ENCODE peak calls at places on chromosomes 5 and 9, in four cellular contexts. One of them, this sample, is unnamed.

GRCh38 chr5:106399381-106399780 is 1271.4 kb downstream of the EFNA5 start:
- DNase-seq in DMS 273 treated with DMSO at 0.1 percent for 48 hours: no peak
- DNase-seq in NCI-H1417: no peak
- DNase-seq in AG04450: no peak
- DNase-seq in this sample: no peak

GRCh38 chr5:153222956-153223355 is 267.5 kb upstream of the GRIA1 start:
- DNase-seq in DMS 273 treated with DMSO at 0.1 percent for 48 hours: no peak
- DNase-seq in NCI-H1417: no peak
- DNase-seq in AG04450: no peak
- DNase-seq in this sample: no peak

GRCh38 chr9:95157491-95158151 is 159.9 kb downstream of the FANCC start:
- DNase-seq in NCI-H1417: no peak
- DNase-seq in AG04450: peak; percentile 87
- DNase-seq in DMS 273 treated with DMSO at 0.1 percent for 48 hours: peak; percentile 72
- DNase-seq in this sample: peak; percentile 28

GRCh38 chr9:90394866-90395265 is 247.8 kb downstream of the DIRAS2 start:
- DNase-seq in AG04450: no peak
- DNase-seq in NCI-H1417: no peak
- DNase-seq in DMS 273 treated with DMSO at 0.1 percent for 48 hours: no peak
- DNase-seq in this sample: no peak

GRCh38 chr9:106613250-106613737 is 249.7 kb upstream of the ZNF462 start:
- DNase-seq in AG04450: no peak
- DNase-seq in NCI-H1417: no peak
- DNase-seq in DMS 273 treated with DMSO at 0.1 percent for 48 hours: no peak
- DNase-seq in this sample: no peak

GRCh38 chr9:19464764-19465570 is 56.2 kb downstream of the ACER2 start:
- DNase-seq in DMS 273 treated with DMSO at 0.1 percent for 48 hours: peak; percentile 27
- DNase-seq in AG04450: peak; percentile 61
- DNase-seq in NCI-H1417: peak; percentile 17
- DNase-seq in this sample: no peak

GRCh38 chr5:126369995-126370731 is 53.0 kb upstream of the GRAMD2B start:
- DNase-seq in NCI-H1417: no peak
- DNase-seq in AG04450: no peak
- DNase-seq in DMS 273 treated with DMSO at 0.1 percent for 48 hours: no peak
- DNase-seq in this sample: no peak

GRCh38 chr5:76986828-76987526 is 34.1 kb downstream of the CRHBP start:
- DNase-seq in NCI-H1417: peak; percentile 10
- DNase-seq in DMS 273 treated with DMSO at 0.1 percent for 48 hours: no peak
- DNase-seq in AG04450: no peak
- DNase-seq in this sample: no peak

GRCh38 chr5:119358901-119359603 is 3.2 kb downstream of the TNFAIP8 start:
- DNase-seq in AG04450: no peak
- DNase-seq in DMS 273 treated with DMSO at 0.1 percent for 48 hours: no peak
- DNase-seq in NCI-H1417: no peak
- DNase-seq in this sample: no peak

GRCh38 chr5:54301215-54301614 is 9.2 kb downstream of the ARL15 start:
- DNase-seq in AG04450: no peak
- DNase-seq in NCI-H1417: no peak
- DNase-seq in DMS 273 treated with DMSO at 0.1 percent for 48 hours: no peak
- DNase-seq in this sample: no peak

GRCh38 chr9:77475641-77476473 is 172.3 kb downstream of the GNA14 start:
- DNase-seq in DMS 273 treated with DMSO at 0.1 percent for 48 hours: no peak
- DNase-seq in AG04450: no peak
- DNase-seq in NCI-H1417: no peak
- DNase-seq in this sample: no peak

GRCh38 chr5:179698935-179699639 is at the start of gene CANX:
- DNase-seq in AG04450: no peak
- DNase-seq in NCI-H1417: peak; percentile 79
- DNase-seq in DMS 273 treated with DMSO at 0.1 percent for 48 hours: no peak
- DNase-seq in this sample: no peak

GRCh38 chr5:40198736-40199135 is 481.0 kb upstream of the PTGER4 start:
- DNase-seq in DMS 273 treated with DMSO at 0.1 percent for 48 hours: no peak
- DNase-seq in NCI-H1417: no peak
- DNase-seq in AG04450: no peak
- DNase-seq in this sample: no peak

GRCh38 chr5:64939772-64940510 is 171.2 kb downstream of the CWC27 start:
- DNase-seq in DMS 273 treated with DMSO at 0.1 percent for 48 hours: peak; percentile 46
- DNase-seq in NCI-H1417: no peak
- DNase-seq in AG04450: no peak
- DNase-seq in this sample: no peak

GRCh38 chr5:58683567-58683966 is 100.7 kb downstream of the RAB3C start:
- DNase-seq in AG04450: no peak
- DNase-seq in NCI-H1417: no peak
- DNase-seq in DMS 273 treated with DMSO at 0.1 percent for 48 hours: no peak
- DNase-seq in this sample: no peak

GRCh38 chr5:133828727-133829126 is 139.7 kb downstream of the C5orf15 start:
- DNase-seq in AG04450: no peak
- DNase-seq in DMS 273 treated with DMSO at 0.1 percent for 48 hours: no peak
- DNase-seq in NCI-H1417: no peak
- DNase-seq in this sample: no peak

GRCh38 chr9:76403352-76403751 is 9.1 kb upstream of the RFK start:
- DNase-seq in NCI-H1417: no peak
- DNase-seq in AG04450: peak; percentile 56
- DNase-seq in DMS 273 treated with DMSO at 0.1 percent for 48 hours: no peak
- DNase-seq in this sample: no peak

GRCh38 chr9:92607088-92607487 is 62.8 kb downstream of the IPPK start:
- DNase-seq in DMS 273 treated with DMSO at 0.1 percent for 48 hours: no peak
- DNase-seq in NCI-H1417: no peak
- DNase-seq in AG04450: no peak
- DNase-seq in this sample: no peak

GRCh38 chr5:140051950-140052349 is 8.9 kb upstream of the NRG2 start:
- DNase-seq in DMS 273 treated with DMSO at 0.1 percent for 48 hours: no peak
- DNase-seq in AG04450: no peak
- DNase-seq in NCI-H1417: no peak
- DNase-seq in this sample: no peak

GRCh38 chr5:171840701-171841522 is 55.3 kb downstream of the SMIM23 start:
- DNase-seq in NCI-H1417: no peak
- DNase-seq in DMS 273 treated with DMSO at 0.1 percent for 48 hours: peak; percentile 30
- DNase-seq in AG04450: no peak
- DNase-seq in this sample: no peak

GRCh38 chr9:112074250-112075008 is 100.7 kb downstream of the SUSD1 start:
- DNase-seq in NCI-H1417: peak; percentile 51
- DNase-seq in AG04450: peak; percentile 87
- DNase-seq in DMS 273 treated with DMSO at 0.1 percent for 48 hours: no peak
- DNase-seq in this sample: no peak

GRCh38 chr9:89743216-89743575 is 138.4 kb downstream of the GADD45G start:
- DNase-seq in NCI-H1417: no peak
- DNase-seq in DMS 273 treated with DMSO at 0.1 percent for 48 hours: no peak
- DNase-seq in AG04450: no peak
- DNase-seq in this sample: no peak

GRCh38 chr5:24530907-24531306 is 113.9 kb downstream of the CDH10 start:
- DNase-seq in AG04450: no peak
- DNase-seq in NCI-H1417: no peak
- DNase-seq in DMS 273 treated with DMSO at 0.1 percent for 48 hours: no peak
- DNase-seq in this sample: no peak

GRCh38 chr5:141084487-141084989 is 9.9 kb upstream of the PCDHB2 start:
- DNase-seq in DMS 273 treated with DMSO at 0.1 percent for 48 hours: peak; percentile 52
- DNase-seq in AG04450: no peak
- DNase-seq in NCI-H1417: peak; percentile 57
- DNase-seq in this sample: peak; percentile 54

GRCh38 chr5:141848771-141849370 is 29.3 kb downstream of the PCDH1 start:
- DNase-seq in AG04450: no peak
- DNase-seq in DMS 273 treated with DMSO at 0.1 percent for 48 hours: no peak
- DNase-seq in NCI-H1417: peak; percentile 69
- DNase-seq in this sample: no peak

GRCh38 chr9:22401671-22402070 is 45.0 kb upstream of the DMRTA1 start:
- DNase-seq in DMS 273 treated with DMSO at 0.1 percent for 48 hours: no peak
- DNase-seq in AG04450: no peak
- DNase-seq in NCI-H1417: no peak
- DNase-seq in this sample: no peak

GRCh38 chr9:108786756-108787663 is 68.8 kb downstream of the ACTL7B start:
- DNase-seq in DMS 273 treated with DMSO at 0.1 percent for 48 hours: no peak
- DNase-seq in NCI-H1417: no peak
- DNase-seq in AG04450: no peak
- DNase-seq in this sample: no peak

GRCh38 chr9:504921-505821 is 290.5 kb downstream of the DOCK8 start:
- DNase-seq in DMS 273 treated with DMSO at 0.1 percent for 48 hours: no peak
- DNase-seq in AG04450: no peak
- DNase-seq in NCI-H1417: no peak
- DNase-seq in this sample: no peak

GRCh38 chr5:167565555-167565954 is 725.9 kb upstream of the WWC1 start:
- DNase-seq in DMS 273 treated with DMSO at 0.1 percent for 48 hours: no peak
- DNase-seq in AG04450: no peak
- DNase-seq in NCI-H1417: no peak
- DNase-seq in this sample: no peak

GRCh38 chr9:124444166-124444565 is 6.1 kb upstream of the ADGRD2 start:
- DNase-seq in DMS 273 treated with DMSO at 0.1 percent for 48 hours: no peak
- DNase-seq in AG04450: no peak
- DNase-seq in NCI-H1417: no peak
- DNase-seq in this sample: no peak

GRCh38 chr5:169415351-169415750 is 114.4 kb upstream of the SLIT3 start:
- DNase-seq in AG04450: no peak
- DNase-seq in NCI-H1417: no peak
- DNase-seq in DMS 273 treated with DMSO at 0.1 percent for 48 hours: no peak
- DNase-seq in this sample: no peak

GRCh38 chr9:135410831-135411473 is 68.6 kb upstream of the PPP1R26 start:
- DNase-seq in AG04450: no peak
- DNase-seq in NCI-H1417: no peak
- DNase-seq in DMS 273 treated with DMSO at 0.1 percent for 48 hours: no peak
- DNase-seq in this sample: no peak

GRCh38 chr5:170861855-170862766 is at the start of gene RANBP17:
- DNase-seq in NCI-H1417: peak; percentile 82
- DNase-seq in DMS 273 treated with DMSO at 0.1 percent for 48 hours: peak; percentile 33
- DNase-seq in AG04450: no peak
- DNase-seq in this sample: peak; percentile 41

This sample was measured in NCI-H446.